ENCODE peak calls at places on chromosome 2, in six cellular contexts. N is mesothelial cell of epicardium, I is right cardiac atrium, H is Peyer's patch, C is epithelial cell of esophagus, R is brain pericyte. G is an unnamed sample.

GRCh38 chr2:138177693-138178092 is 213.4 kb downstream of the HNMT start:
- DNase-seq in R (no peak), N (no peak), I (no peak), H (no peak), C (no peak), G (no peak)

GRCh38 chr2:25343187-25343825 is 1.6 kb upstream of the DNMT3A start:
- DNase-seq in N (no peak), I (no peak), H (no peak), C (no peak), R (no peak), G (no peak)

GRCh38 chr2:197707316-197708213 is 2.4 kb downstream of the MARS2 start:
- DNase-seq in I (no peak), H (no peak), R (no peak), C (peak), N (no peak), G (no peak)

GRCh38 chr2:146461068-146461467 is 1383.8 kb upstream of the ACVR2A start:
- DNase-seq in C (no peak), I (no peak), R (no peak), H (no peak), N (no peak), G (no peak)

GRCh38 chr2:226660524-226660923 is 139.1 kb downstream of the IRS1 start:
- DNase-seq in N (no peak), I (no peak), C (peak), R (no peak), H (no peak), G (peak)

GRCh38 chr2:151637284-151637781 is 96.9 kb downstream of the NEB start:
- DNase-seq in N (no peak), R (no peak), C (no peak), I (peak), H (peak), G (no peak)

GRCh38 chr2:227772932-227773331 is 27.2 kb downstream of the SCYGR8 start:
- DNase-seq in C (no peak), R (no peak), I (no peak), H (no peak), N (no peak), G (no peak)

GRCh38 chr2:152755029-152755428 is 36.6 kb downstream of the ARL6IP6 start:
- DNase-seq in N (no peak), C (peak), H (no peak), R (no peak), I (peak), G (peak)

GRCh38 chr2:96252526-96252925 is 13.3 kb downstream of the TMEM127 start:
- DNase-seq in I (no peak), R (no peak), H (no peak), N (no peak), C (no peak), G (no peak)

GRCh38 chr2:95530734-95531133 is 46.2 kb upstream of the TRIM43B start:
- DNase-seq in C (peak), R (no peak), N (no peak), I (no peak), H (no peak), G (no peak)

GRCh38 chr2:6111676-6112294 is 419.6 kb downstream of the SOX11 start:
- DNase-seq in C (no peak), H (no peak), R (no peak), I (no peak), N (no peak), G (no peak)

GRCh38 chr2:9799011-9799596 is 44.2 kb upstream of the TAF1B start:
- DNase-seq in I (peak), N (no peak), H (no peak), C (no peak), R (no peak), G (no peak)

GRCh38 chr2:8090748-8091700 is 590.8 kb upstream of the ID2 start:
- DNase-seq in H (peak), R (peak), C (peak), I (peak), N (no peak), G (peak)

GRCh38 chr2:63044360-63045327 is 6.0 kb upstream of the OTX1 start:
- DNase-seq in R (no peak), N (no peak), I (no peak), C (no peak), H (no peak), G (no peak)

GRCh38 chr2:25000503-25001328 is 29.0 kb upstream of the DNAJC27 start:
- DNase-seq in I (no peak), H (no peak), R (no peak), C (peak), N (no peak), G (no peak)

GRCh38 chr2:162065767-162066166 is 8.2 kb downstream of the DPP4 start:
- DNase-seq in I (no peak), R (no peak), C (no peak), N (no peak), H (no peak), G (no peak)

GRCh38 chr2:188765522-188765921 is 208.7 kb upstream of the COL3A1 start:
- DNase-seq in I (no peak), N (no peak), H (no peak), C (peak), R (no peak), G (peak)

GRCh38 chr2:3172265-3172935 is 205.2 kb downstream of the EIPR1 start:
- DNase-seq in H (no peak), R (no peak), N (no peak), C (peak), I (no peak), G (no peak)

GRCh38 chr2:72935611-72935957 is 18.3 kb downstream of the EMX1 start:
- DNase-seq in I (peak), C (no peak), N (no peak), R (no peak), H (no peak), G (no peak)